ENCODE peak calls at places on chromosomes 5 and 9, in four cellular contexts. O is heart left ventricle; A is CD4-positive, CD25-positive, alpha-beta regulatory T cell; L is testis. H is an unnamed sample. For H3K4me1, the result is how much of the 10 kb centered on the place peaks cover.

GRCh38 chr5:173451651-173452050 is 123.4 kb upstream of the STC2 start:
- DNase-seq in O (no peak), A (no peak), L (no peak), H (no peak)

GRCh38 chr5:176714067-176714466 is 66.8 kb downstream of the TSPAN17 start:
- DNase-seq in O (no peak), A (no peak), L (no peak), H (no peak)

GRCh38 chr9:96567203-96567700 is 52.4 kb downstream of the CDC14B start:
- DNase-seq in O (no peak), A (no peak), L (no peak), H (peak)

GRCh38 chr9:113929634-113930092 is 53.6 kb downstream of the ZNF618 start:
- DNase-seq in O (no peak), A (no peak), L (no peak), H (no peak)

GRCh38 chr5:74947961-74948613 is 81.9 kb upstream of the FAM169A start:
- DNase-seq in O (no peak), A (no peak), L (no peak), H (no peak)

GRCh38 chr5:39420482-39421145 is 4.2 kb downstream of the DAB2 start:
- DNase-seq in O (peak), A (no peak), L (peak), H (no peak)

GRCh38 chr9:97573482-97574073 is 59.6 kb downstream of the TSTD2 start:
- DNase-seq in O (no peak), A (no peak), L (no peak), H (no peak)

GRCh38 chr5:152607393-152608165 is 202.5 kb upstream of the NMUR2 start:
- DNase-seq in O (no peak), A (no peak), L (no peak), H (no peak)

GRCh38 chr5:172733179-172733973 is 37.6 kb downstream of the DUSP1 start:
- DNase-seq in O (peak), A (no peak), L (peak), H (no peak)

GRCh38 chr5:58457040-58457439 is 2.8 kb downstream of the PLK2 start:
- DNase-seq in O (no peak), A (no peak), L (no peak), H (no peak)

GRCh38 chr5:145479862-145480261 is 355.3 kb downstream of the PRELID2 start:
- DNase-seq in O (no peak), A (no peak), L (no peak), H (no peak)

GRCh38 chr9:68739631-68740174 is 34.7 kb downstream of the PIP5K1B start:
- DNase-seq in O (no peak), A (no peak), L (no peak), H (no peak)

DNA sequence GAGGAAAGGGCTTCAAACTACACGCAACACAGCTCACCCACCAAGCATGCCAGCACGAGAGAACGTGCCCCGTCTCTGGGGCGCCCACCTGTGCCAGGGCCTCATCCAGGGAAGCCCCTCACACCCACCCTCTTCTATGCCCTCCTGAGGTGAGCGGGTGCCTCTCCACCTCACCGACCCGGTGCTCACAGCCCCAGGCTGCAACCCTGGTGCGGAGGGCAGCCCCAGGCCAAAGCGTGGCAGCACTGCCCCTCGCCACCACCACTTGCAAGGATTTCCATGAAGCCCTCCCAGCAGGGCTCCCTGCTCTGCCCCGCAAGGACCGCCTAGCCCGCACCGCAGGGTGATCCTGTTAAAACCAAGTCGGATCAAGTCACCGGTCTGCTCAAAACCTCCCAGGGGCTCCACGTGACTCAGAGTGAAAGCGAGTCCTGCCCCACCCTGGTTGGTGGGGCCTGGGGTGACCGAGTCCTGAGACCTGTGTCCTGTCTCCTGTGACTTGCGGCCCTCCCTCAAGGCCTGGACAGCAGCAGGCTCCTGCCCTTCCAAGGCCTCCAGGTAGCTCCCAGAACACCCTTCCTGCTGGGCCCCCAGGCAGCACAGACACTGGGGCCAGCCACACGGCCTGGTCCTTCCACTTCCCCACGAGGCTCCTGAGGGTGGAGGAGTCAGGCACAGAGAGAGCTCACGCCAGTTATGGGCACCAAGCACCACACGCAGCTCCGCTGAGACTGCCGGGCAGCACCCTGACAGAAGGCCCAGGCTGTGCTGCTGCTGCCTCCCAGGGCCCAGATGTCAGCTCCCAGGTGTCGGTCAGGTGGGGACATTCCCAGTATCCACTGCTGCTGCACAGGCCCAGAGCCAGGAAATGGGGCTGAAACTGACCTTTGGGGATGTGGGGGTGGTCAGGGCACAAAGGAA is 12.7 kb downstream of the BRD3 start:
- DNase-seq in O (peak), A (no peak), L (no peak), H (peak)
- H3K4me1 ChIP-seq in O (half or more), A (under half), L (under half), H (under half)

GRCh38 chr5:93247126-93247525 is 333.9 kb downstream of the NR2F1-AS1 start:
- DNase-seq in O (no peak), A (no peak), L (no peak), H (no peak)
- H3K4me1 ChIP-seq in O (under half), A (under half), L (under half), H (under half)

GRCh38 chr9:33127881-33128280 is 39.3 kb downstream of the B4GALT1 start:
- DNase-seq in O (no peak), A (no peak), L (no peak), H (no peak)
- H3K4me1 ChIP-seq in O (half or more), A (under half), L (half or more), H (under half)

GRCh38 chr5:141948812-141949211 is 9.2 kb downstream of the PCDH12 start:
- DNase-seq in O (no peak), A (no peak), L (no peak), H (no peak)

GRCh38 chr5:141951341-141951781 is 6.6 kb downstream of the PCDH12 start:
- DNase-seq in O (no peak), A (no peak), L (no peak), H (peak)

GRCh38 chr5:141947366-141947765 is 10.6 kb downstream of the PCDH12 start:
- DNase-seq in O (no peak), A (no peak), L (no peak), H (no peak)

GRCh38 chr5:141952030-141952429 is 6.0 kb downstream of the PCDH12 start:
- DNase-seq in O (no peak), A (no peak), L (no peak), H (no peak)

DNA sequence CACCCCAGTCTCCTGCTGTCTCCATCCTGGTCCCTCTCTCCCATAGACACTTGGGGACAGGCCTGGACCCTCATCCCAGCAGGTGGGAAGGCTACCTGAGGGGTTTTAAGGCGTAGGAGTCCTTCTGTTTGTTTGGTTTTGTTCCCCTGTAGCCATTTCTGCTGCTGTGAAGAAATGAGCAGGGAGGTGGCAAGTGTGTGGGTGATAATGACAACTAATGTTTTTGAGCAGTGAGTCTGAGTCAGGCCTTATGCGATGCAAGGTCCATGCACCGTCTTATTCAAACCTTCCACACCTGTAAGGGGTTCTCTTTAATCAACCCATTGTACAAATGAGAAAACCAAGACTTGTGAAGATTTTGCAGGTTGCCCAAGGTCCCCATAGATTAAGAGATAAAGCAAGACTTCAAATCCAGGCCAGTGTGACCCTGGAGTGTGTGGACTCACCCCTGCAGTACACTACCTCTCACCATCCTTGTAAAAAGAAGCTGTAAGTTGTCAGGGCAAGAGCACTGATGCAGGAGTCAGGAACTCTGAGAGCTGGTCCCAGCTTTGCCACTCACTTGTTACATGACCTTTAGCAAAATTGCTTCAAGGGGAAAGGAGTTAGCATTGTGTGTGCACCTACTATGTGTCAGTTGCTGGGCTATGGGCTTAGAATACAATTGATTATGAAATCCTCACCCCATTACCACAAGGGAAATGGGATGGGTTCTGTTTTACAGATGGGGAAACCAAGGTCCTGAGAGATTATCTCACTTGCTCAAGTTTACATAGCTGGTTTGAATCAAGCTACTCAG is 7.6 kb downstream of the PCDH12 start:
- DNase-seq in O (no peak), A (no peak), L (no peak), H (no peak)
- H3K4me1 ChIP-seq in O (under half), A (under half), L (under half), H (under half)